ENCODE peak calls at places on chromosome 4, in seven cellular contexts. W, N, F, E, V, U and O are unnamed samples.

GRCh38 chr4:21544410-21544809 is 404.2 kb downstream of the KCNIP4 start:
- DNase-seq in W (no peak), N (no peak), F (no peak), E (no peak), V (no peak), U (no peak), O (no peak)

GRCh38 chr4:74378573-74378972 is 13.6 kb downstream of the EREG start:
- DNase-seq in W (no peak), N (no peak), F (no peak), E (no peak), V (no peak), U (no peak), O (no peak)

GRCh38 chr4:20252656-20253271 is 1.1 kb downstream of the SLIT2 start:
- DNase-seq in W (peak), N (no peak), F (no peak), E (no peak), V (peak), U (peak), O (no peak)

GRCh38 chr4:23036921-23037495 is 344.3 kb downstream of the GBA3 start:
- DNase-seq in W (no peak), N (no peak), F (no peak), E (no peak), V (no peak), U (no peak), O (no peak)

GRCh38 chr4:2829933-2830451 is 13.7 kb upstream of the ADD1 start:
- DNase-seq in W (no peak), N (no peak), F (no peak), E (no peak), V (peak), U (no peak), O (peak)

GRCh38 chr4:84879651-84880200 is 86.8 kb downstream of the WDFY3 start:
- DNase-seq in W (no peak), N (no peak), F (no peak), E (no peak), V (no peak), U (peak), O (no peak)

GRCh38 chr4:95547708-95548471 is 883 bp downstream of the UNC5C start:
- DNase-seq in W (peak), N (no peak), F (peak), E (no peak), V (peak), U (no peak), O (no peak)

GRCh38 chr4:182277402-182277801 is 34.2 kb downstream of the TENM3 start:
- DNase-seq in W (no peak), N (no peak), F (no peak), E (no peak), V (no peak), U (no peak), O (no peak)